ENCODE peak calls at places on chromosomes 5 and 9, in ten cellular contexts. A, R, E, O, M, U, X, B, J and N are unnamed samples.

GRCh38 chr5:67770431-67771025 is 445.0 kb upstream of the PIK3R1 start:
- DNase-seq in X (no peak), B (no peak), U (peak), E (peak), R (no peak), M (no peak), A (peak), O (no peak), J (no peak), N (no peak)

GRCh38 chr9:4828776-4829175 is 36.0 kb downstream of the RCL1 start:
- DNase-seq in A (no peak), U (no peak), O (no peak), R (no peak), M (no peak), J (no peak), E (peak), X (no peak), B (no peak), N (no peak)

GRCh38 chr5:123156577-123157296 is 67.7 kb downstream of the PRDM6 start:
- DNase-seq in E (no peak), O (no peak), B (no peak), J (no peak), R (no peak), X (no peak), A (no peak), U (no peak), M (no peak), N (no peak)

GRCh38 chr5:113202904-113203716 is 226.5 kb downstream of the DCP2 start:
- DNase-seq in A (no peak), E (peak), R (peak), J (no peak), B (no peak), M (peak), X (peak), U (no peak), O (peak), N (peak)

GRCh38 chr5:104456122-104456521 is 893.5 kb upstream of the NUDT12 start:
- DNase-seq in M (no peak), J (no peak), O (no peak), R (no peak), A (no peak), E (no peak), X (no peak), B (no peak), U (no peak), N (no peak)

GRCh38 chr5:2496126-2496525 is 255.4 kb downstream of the IRX2 start:
- DNase-seq in M (no peak), O (no peak), J (no peak), X (no peak), B (no peak), A (no peak), R (no peak), E (no peak), U (no peak), N (no peak)

GRCh38 chr5:91049112-91049511 is 334.0 kb downstream of the ARRDC3 start:
- DNase-seq in U (no peak), O (no peak), J (no peak), X (no peak), E (no peak), A (no peak), B (no peak), M (no peak), R (no peak), N (no peak)

GRCh38 chr9:994005-994404 is 17.6 kb downstream of the DMRT3 start:
- DNase-seq in M (no peak), J (no peak), B (no peak), O (no peak), E (no peak), R (no peak), U (no peak), X (no peak), A (no peak), N (no peak)

GRCh38 chr5:37847978-37848425 is 8.2 kb upstream of the GDNF start:
- DNase-seq in A (no peak), B (no peak), E (peak), M (no peak), X (no peak), R (no peak), J (no peak), O (no peak), U (no peak), N (no peak)

GRCh38 chr9:129467004-129467588 is 153.8 kb downstream of the C9orf50 start:
- DNase-seq in B (no peak), M (no peak), U (no peak), J (no peak), A (no peak), R (no peak), O (no peak), E (no peak), X (no peak), N (no peak)

GRCh38 chr5:35487255-35488035 is 130.2 kb upstream of the SPEF2 start:
- DNase-seq in X (no peak), E (no peak), R (no peak), U (no peak), O (no peak), J (no peak), B (no peak), A (no peak), M (no peak), N (no peak)

GRCh38 chr5:76207122-76207521 is 123.9 kb downstream of the SV2C start:
- DNase-seq in J (no peak), O (no peak), U (no peak), A (no peak), B (no peak), X (no peak), R (no peak), E (no peak), M (no peak), N (no peak)

GRCh38 chr9:75186767-75187380 is 98.6 kb downstream of the OSTF1 start:
- DNase-seq in X (no peak), O (no peak), R (no peak), B (no peak), U (no peak), A (no peak), J (peak), E (no peak), M (no peak), N (no peak)

GRCh38 chr5:165906879-165907278 is 2384.6 kb upstream of the WWC1 start:
- DNase-seq in R (no peak), B (no peak), M (no peak), E (no peak), J (no peak), X (no peak), A (no peak), O (no peak), U (no peak), N (no peak)

GRCh38 chr5:95644351-95645042 is 2.1 kb upstream of the RFESD start:
- DNase-seq in J (peak), X (peak), B (peak), R (peak), U (peak), E (peak), O (peak), A (peak), M (no peak), N (peak)

GRCh38 chr5:10366310-10367297 is 13.1 kb downstream of the MARCHF6 start:
- DNase-seq in M (peak), O (peak), J (no peak), R (no peak), A (no peak), X (no peak), E (no peak), B (no peak), U (peak), N (peak)

GRCh38 chr5:132457371-132458225 is 33.0 kb downstream of the IRF1 start:
- DNase-seq in B (no peak), E (peak), J (no peak), X (peak), A (peak), U (peak), O (peak), M (no peak), R (peak), N (no peak)

GRCh38 chr9:3863114-3863528 is 337.3 kb upstream of the RFX3 start:
- DNase-seq in X (no peak), U (no peak), J (no peak), O (no peak), R (no peak), M (no peak), E (no peak), B (no peak), A (no peak), N (no peak)

GRCh38 chr5:99320461-99320860 is 391.7 kb upstream of the CHD1 start:
- DNase-seq in X (no peak), O (peak), M (no peak), R (no peak), U (no peak), E (no peak), A (no peak), J (peak), B (no peak), N (no peak)

GRCh38 chr5:132055441-132055807 is 5.0 kb upstream of the IL3 start:
- DNase-seq in J (no peak), X (no peak), B (no peak), R (peak), A (no peak), U (no peak), O (no peak), E (no peak), M (no peak), N (no peak)

GRCh38 chr5:73544429-73545402 is 20.7 kb downstream of the ANKRA2 start:
- DNase-seq in A (no peak), E (peak), R (no peak), J (no peak), B (no peak), M (peak), O (peak), U (peak), X (no peak), N (peak)

GRCh38 chr9:16360247-16360646 is 510.2 kb downstream of the BNC2 start:
- DNase-seq in X (no peak), E (no peak), R (peak), A (no peak), M (no peak), O (no peak), B (no peak), J (no peak), U (no peak), N (no peak)

GRCh38 chr9:131668439-131669233 is 71.2 kb downstream of the RAPGEF1 start:
- DNase-seq in X (no peak), A (no peak), R (no peak), B (no peak), M (no peak), O (peak), J (no peak), U (no peak), E (peak), N (no peak)

GRCh38 chr9:89668216-89668867 is 63.5 kb downstream of the GADD45G start:
- DNase-seq in O (peak), U (no peak), A (no peak), B (no peak), X (no peak), E (no peak), J (no peak), R (no peak), M (no peak), N (no peak)

GRCh38 chr5:76230711-76231285 is 147.6 kb downstream of the SV2C start:
- DNase-seq in U (no peak), X (no peak), J (no peak), A (no peak), E (peak), B (no peak), O (no peak), R (no peak), M (no peak), N (no peak)

GRCh38 chr5:138132543-138132942 is 6.7 kb downstream of the NME5 start:
- DNase-seq in X (no peak), U (no peak), B (no peak), O (no peak), A (no peak), R (no peak), J (no peak), E (no peak), M (no peak), N (no peak)

GRCh38 chr5:23027341-23027740 is 174.2 kb upstream of the CDH12 start:
- DNase-seq in A (no peak), E (no peak), R (no peak), X (no peak), U (no peak), B (no peak), J (no peak), O (no peak), M (no peak), N (no peak)

GRCh38 chr9:96202971-96203780 is 98.8 kb downstream of the HSD17B3 start:
- DNase-seq in M (no peak), R (peak), A (no peak), E (no peak), J (no peak), B (no peak), U (no peak), X (no peak), O (no peak), N (no peak)

GRCh38 chr5:173265433-173265832 is 30.4 kb upstream of the NKX2-5 start:
- DNase-seq in U (no peak), A (no peak), R (peak), X (no peak), J (no peak), B (no peak), O (no peak), M (no peak), E (peak), N (no peak)

GRCh38 chr9:110650991-110651411 is 17.6 kb upstream of the MUSK start:
- DNase-seq in B (no peak), O (no peak), X (no peak), R (no peak), U (no peak), E (no peak), J (no peak), A (no peak), M (no peak), N (no peak)

GRCh38 chr9:106019702-106020101 is 325.4 kb downstream of the TMEM38B start:
- DNase-seq in O (no peak), R (no peak), E (no peak), J (peak), M (no peak), A (no peak), B (no peak), U (no peak), X (no peak), N (no peak)

GRCh38 chr5:53733853-53734252 is 173.4 kb downstream of the NDUFS4 start:
- DNase-seq in O (no peak), E (no peak), M (no peak), B (no peak), U (no peak), A (no peak), R (no peak), J (peak), X (no peak), N (no peak)

GRCh38 chr9:23826120-23826629 is at the start of gene ELAVL2:
- DNase-seq in E (no peak), B (peak), O (peak), U (peak), A (no peak), J (peak), X (peak), R (peak), M (peak), N (peak)

GRCh38 chr5:79507251-79508205 is 6.4 kb downstream of the HOMER1 start:
- DNase-seq in E (no peak), U (no peak), M (no peak), O (no peak), A (no peak), R (no peak), B (no peak), X (no peak), J (no peak), N (no peak)

GRCh38 chr5:77945874-77946273 is 169.7 kb upstream of the TBCA start:
- DNase-seq in R (no peak), B (no peak), X (no peak), O (no peak), A (no peak), U (no peak), E (no peak), J (no peak), M (no peak), N (no peak)

GRCh38 chr9:13491138-13491492 is 211.6 kb upstream of the MPDZ start:
- DNase-seq in U (no peak), B (no peak), O (no peak), M (no peak), E (no peak), X (no peak), R (no peak), J (no peak), A (no peak), N (no peak)

GRCh38 chr9:93262537-93263310 is 78.8 kb downstream of the WNK2 start:
- DNase-seq in O (peak), E (no peak), A (no peak), R (peak), B (no peak), M (peak), J (no peak), U (no peak), X (peak), N (no peak)

GRCh38 chr9:114733814-114734213 is 51.8 kb upstream of the TEX48 start:
- DNase-seq in B (no peak), O (no peak), M (no peak), U (no peak), R (no peak), A (no peak), J (no peak), E (no peak), X (no peak), N (no peak)

GRCh38 chr9:114738581-114739316 is 56.8 kb upstream of the TEX48 start:
- DNase-seq in R (no peak), M (peak), A (peak), J (peak), X (peak), U (peak), O (peak), B (peak), E (peak), N (peak)

GRCh38 chr9:114732842-114733241 is 50.9 kb upstream of the TEX48 start:
- DNase-seq in R (no peak), M (no peak), B (no peak), O (no peak), E (no peak), U (no peak), X (no peak), J (no peak), A (no peak), N (no peak)

GRCh38 chr9:114737118-114737517 is 55.1 kb upstream of the TEX48 start:
- DNase-seq in B (no peak), U (no peak), E (no peak), O (no peak), M (no peak), J (peak), A (no peak), X (no peak), R (no peak), N (no peak)

GRCh38 chr9:114735732-114736131 is 53.7 kb upstream of the TEX48 start:
- DNase-seq in O (no peak), J (no peak), A (no peak), E (no peak), U (no peak), M (no peak), R (no peak), X (no peak), B (no peak), N (no peak)
- TF ChIP-seq CTCF in O (no peak), J (no peak), A (no peak), E (no peak), U (no peak), M (no peak), R (no peak), X (no peak), B (no peak), N (no peak)

GRCh38 chr9:133990366-133991210 is 1.5 kb downstream of the VAV2 start:
- DNase-seq in R (peak), J (peak), B (no peak), A (no peak), O (peak), E (peak), U (peak), M (no peak), X (peak), N (no peak)
- TF ChIP-seq POLR2AphosphoS5 in R (no peak), J (no peak), B (no peak), A (no peak), O (no peak), E (peak), U (peak), M (no peak), X (no peak), N (no peak)

GRCh38 chr9:137168575-137168906 is 1.3 kb downstream of the LRRC26 start:
- DNase-seq in B (peak), X (no peak), A (peak), O (no peak), J (peak), M (no peak), E (no peak), U (no peak), R (no peak), N (no peak)

GRCh38 chr9:137168907-137169763 is 716 bp downstream of the LRRC26 start:
- DNase-seq in R (no peak), M (no peak), X (no peak), U (peak), B (peak), E (peak), A (peak), J (peak), O (peak), N (peak)

GRCh38 chr9:137170486-137171148 is 766 bp upstream of the LRRC26 start:
- DNase-seq in R (no peak), O (no peak), X (no peak), B (no peak), A (no peak), M (no peak), E (no peak), U (no peak), J (peak), N (no peak)

GRCh38 chr9:137171149-137172063 is at the start of gene TMEM210:
- DNase-seq in O (no peak), E (no peak), R (no peak), U (no peak), X (no peak), J (no peak), B (no peak), M (no peak), A (no peak), N (no peak)

GRCh38 chr9:137169764-137170460 is at the start of gene LRRC26:
- DNase-seq in R (no peak), U (peak), A (no peak), J (no peak), M (no peak), X (no peak), B (no peak), E (no peak), O (peak), N (peak)
- H3K4me3 ChIP-seq in R (peak), U (no peak), A (peak), J (peak), M (peak), X (peak), B (peak), E (peak), O (peak), N (peak)

GRCh38 chr9:95096381-95096780 is 221.1 kb downstream of the FANCC start:
- DNase-seq in E (no peak), O (no peak), B (no peak), A (no peak), X (no peak), J (no peak), R (no peak), M (no peak), U (no peak), N (no peak)
- TF ChIP-seq CTCF in E (no peak), O (no peak), B (peak), A (no peak), X (no peak), J (peak), R (no peak), M (no peak), U (no peak), N (no peak)